ENCODE peak calls at places on chromosomes 2 and 18, in ten cellular contexts. One of them, this sample, is unnamed.

GRCh38 chr18:38369772-38370690 is 804.4 kb upstream of the CELF4 start:
- ATAC-seq in foreskin keratinocyte: peak; percentile 61
- ATAC-seq in T-helper 17 cell: no peak
- ATAC-seq in activated CD8-positive, alpha-beta T cell treated with anti-CD3 and anti-CD28 coated beads for 36 hours: no peak
- ATAC-seq in left ventricle myocardium superior: no peak
- ATAC-seq in stimulated activated naive B cell treated with anti-CD40 and anti-IgM and Interleukin-4, amounts not matched to agents 10 μg/mL and 1 μg/mL and 100 μg/mL, for 72 hours: no peak
- ATAC-seq in CD4-positive, alpha-beta T cell: no peak
- ATAC-seq in stimulated activated naive CD8-positive, alpha-beta T cell treated with anti-CD3 and anti-CD28 coated beads, Interleukin-15, amount 100 ng/mL, for 72 hours: no peak
- ATAC-seq in esophagus mucosa: no peak
- ATAC-seq in central memory CD8-positive, alpha-beta T cell: no peak
- ATAC-seq in this sample: no peak

GRCh38 chr2:149470046-149470445 is 117.5 kb downstream of the MMADHC start:
- ATAC-seq in foreskin keratinocyte: no peak
- ATAC-seq in T-helper 17 cell: no peak
- ATAC-seq in activated CD8-positive, alpha-beta T cell treated with anti-CD3 and anti-CD28 coated beads for 36 hours: no peak
- ATAC-seq in left ventricle myocardium superior: no peak
- ATAC-seq in stimulated activated naive B cell treated with anti-CD40 and anti-IgM and Interleukin-4, amounts not matched to agents 10 μg/mL and 1 μg/mL and 100 μg/mL, for 72 hours: no peak
- ATAC-seq in CD4-positive, alpha-beta T cell: no peak
- ATAC-seq in stimulated activated naive CD8-positive, alpha-beta T cell treated with anti-CD3 and anti-CD28 coated beads, Interleukin-15, amount 100 ng/mL, for 72 hours: no peak
- ATAC-seq in esophagus mucosa: no peak
- ATAC-seq in central memory CD8-positive, alpha-beta T cell: no peak
- ATAC-seq in this sample: no peak

GRCh38 chr18:37274309-37274987 is 291.1 kb downstream of the CELF4 start:
- ATAC-seq in foreskin keratinocyte: peak; percentile 16
- ATAC-seq in T-helper 17 cell: no peak
- ATAC-seq in activated CD8-positive, alpha-beta T cell treated with anti-CD3 and anti-CD28 coated beads for 36 hours: no peak
- ATAC-seq in left ventricle myocardium superior: no peak
- ATAC-seq in stimulated activated naive B cell treated with anti-CD40 and anti-IgM and Interleukin-4, amounts not matched to agents 10 μg/mL and 1 μg/mL and 100 μg/mL, for 72 hours: no peak
- ATAC-seq in CD4-positive, alpha-beta T cell: no peak
- ATAC-seq in stimulated activated naive CD8-positive, alpha-beta T cell treated with anti-CD3 and anti-CD28 coated beads, Interleukin-15, amount 100 ng/mL, for 72 hours: no peak
- ATAC-seq in esophagus mucosa: no peak
- ATAC-seq in central memory CD8-positive, alpha-beta T cell: no peak
- ATAC-seq in this sample: no peak

GRCh38 chr2:170284205-170284604 is 106.3 kb downstream of the MYO3B start:
- ATAC-seq in foreskin keratinocyte: no peak
- ATAC-seq in T-helper 17 cell: no peak
- ATAC-seq in activated CD8-positive, alpha-beta T cell treated with anti-CD3 and anti-CD28 coated beads for 36 hours: no peak
- ATAC-seq in left ventricle myocardium superior: no peak
- ATAC-seq in stimulated activated naive B cell treated with anti-CD40 and anti-IgM and Interleukin-4, amounts not matched to agents 10 μg/mL and 1 μg/mL and 100 μg/mL, for 72 hours: no peak
- ATAC-seq in CD4-positive, alpha-beta T cell: no peak
- ATAC-seq in stimulated activated naive CD8-positive, alpha-beta T cell treated with anti-CD3 and anti-CD28 coated beads, Interleukin-15, amount 100 ng/mL, for 72 hours: no peak
- ATAC-seq in esophagus mucosa: no peak
- ATAC-seq in central memory CD8-positive, alpha-beta T cell: no peak
- ATAC-seq in this sample: no peak

GRCh38 chr2:43754180-43754579 is 19.7 kb upstream of the DYNC2LI1 start:
- ATAC-seq in foreskin keratinocyte: no peak
- ATAC-seq in T-helper 17 cell: no peak
- ATAC-seq in activated CD8-positive, alpha-beta T cell treated with anti-CD3 and anti-CD28 coated beads for 36 hours: no peak
- ATAC-seq in left ventricle myocardium superior: peak; percentile 38
- ATAC-seq in stimulated activated naive B cell treated with anti-CD40 and anti-IgM and Interleukin-4, amounts not matched to agents 10 μg/mL and 1 μg/mL and 100 μg/mL, for 72 hours: no peak
- ATAC-seq in CD4-positive, alpha-beta T cell: no peak
- ATAC-seq in stimulated activated naive CD8-positive, alpha-beta T cell treated with anti-CD3 and anti-CD28 coated beads, Interleukin-15, amount 100 ng/mL, for 72 hours: no peak
- ATAC-seq in esophagus mucosa: no peak
- ATAC-seq in central memory CD8-positive, alpha-beta T cell: no peak
- ATAC-seq in this sample: no peak

GRCh38 chr2:30115141-30115980 is 31.4 kb upstream of the YPEL5 start:
- ATAC-seq in foreskin keratinocyte: peak; percentile 55
- ATAC-seq in T-helper 17 cell: no peak
- ATAC-seq in activated CD8-positive, alpha-beta T cell treated with anti-CD3 and anti-CD28 coated beads for 36 hours: peak; percentile 69
- ATAC-seq in left ventricle myocardium superior: peak; percentile 92
- ATAC-seq in stimulated activated naive B cell treated with anti-CD40 and anti-IgM and Interleukin-4, amounts not matched to agents 10 μg/mL and 1 μg/mL and 100 μg/mL, for 72 hours: peak; percentile 58
- ATAC-seq in CD4-positive, alpha-beta T cell: peak; percentile 54
- ATAC-seq in stimulated activated naive CD8-positive, alpha-beta T cell treated with anti-CD3 and anti-CD28 coated beads, Interleukin-15, amount 100 ng/mL, for 72 hours: peak; percentile 60
- ATAC-seq in esophagus mucosa: peak; percentile 77
- ATAC-seq in central memory CD8-positive, alpha-beta T cell: no peak
- ATAC-seq in this sample: peak; percentile 80

GRCh38 chr18:27363918-27364317 is 178.8 kb upstream of the CHST9 start:
- ATAC-seq in foreskin keratinocyte: peak; percentile 63
- ATAC-seq in T-helper 17 cell: no peak
- ATAC-seq in activated CD8-positive, alpha-beta T cell treated with anti-CD3 and anti-CD28 coated beads for 36 hours: no peak
- ATAC-seq in left ventricle myocardium superior: no peak
- ATAC-seq in stimulated activated naive B cell treated with anti-CD40 and anti-IgM and Interleukin-4, amounts not matched to agents 10 μg/mL and 1 μg/mL and 100 μg/mL, for 72 hours: no peak
- ATAC-seq in CD4-positive, alpha-beta T cell: no peak
- ATAC-seq in stimulated activated naive CD8-positive, alpha-beta T cell treated with anti-CD3 and anti-CD28 coated beads, Interleukin-15, amount 100 ng/mL, for 72 hours: no peak
- ATAC-seq in esophagus mucosa: no peak
- ATAC-seq in central memory CD8-positive, alpha-beta T cell: no peak
- ATAC-seq in this sample: peak; percentile 64

GRCh38 chr2:112482309-112483046 is 522 bp downstream of the TTL start:
- ATAC-seq in foreskin keratinocyte: peak; percentile 27
- ATAC-seq in T-helper 17 cell: peak; percentile 22
- ATAC-seq in activated CD8-positive, alpha-beta T cell treated with anti-CD3 and anti-CD28 coated beads for 36 hours: peak; percentile 4
- ATAC-seq in left ventricle myocardium superior: peak; percentile 9
- ATAC-seq in stimulated activated naive B cell treated with anti-CD40 and anti-IgM and Interleukin-4, amounts not matched to agents 10 μg/mL and 1 μg/mL and 100 μg/mL, for 72 hours: peak; percentile 29
- ATAC-seq in CD4-positive, alpha-beta T cell: no peak
- ATAC-seq in stimulated activated naive CD8-positive, alpha-beta T cell treated with anti-CD3 and anti-CD28 coated beads, Interleukin-15, amount 100 ng/mL, for 72 hours: peak; percentile 31
- ATAC-seq in esophagus mucosa: peak; percentile 30
- ATAC-seq in central memory CD8-positive, alpha-beta T cell: no peak
- ATAC-seq in this sample: peak; percentile 15

GRCh38 chr18:44061438-44061837 is 619.2 kb upstream of the SETBP1 start:
- ATAC-seq in foreskin keratinocyte: no peak
- ATAC-seq in T-helper 17 cell: no peak
- ATAC-seq in activated CD8-positive, alpha-beta T cell treated with anti-CD3 and anti-CD28 coated beads for 36 hours: no peak
- ATAC-seq in left ventricle myocardium superior: no peak
- ATAC-seq in stimulated activated naive B cell treated with anti-CD40 and anti-IgM and Interleukin-4, amounts not matched to agents 10 μg/mL and 1 μg/mL and 100 μg/mL, for 72 hours: no peak
- ATAC-seq in CD4-positive, alpha-beta T cell: no peak
- ATAC-seq in stimulated activated naive CD8-positive, alpha-beta T cell treated with anti-CD3 and anti-CD28 coated beads, Interleukin-15, amount 100 ng/mL, for 72 hours: no peak
- ATAC-seq in esophagus mucosa: no peak
- ATAC-seq in central memory CD8-positive, alpha-beta T cell: no peak
- ATAC-seq in this sample: no peak

GRCh38 chr2:60925994-60926750 is 44.8 kb downstream of the REL start:
- ATAC-seq in foreskin keratinocyte: no peak
- ATAC-seq in T-helper 17 cell: no peak
- ATAC-seq in activated CD8-positive, alpha-beta T cell treated with anti-CD3 and anti-CD28 coated beads for 36 hours: no peak
- ATAC-seq in left ventricle myocardium superior: no peak
- ATAC-seq in stimulated activated naive B cell treated with anti-CD40 and anti-IgM and Interleukin-4, amounts not matched to agents 10 μg/mL and 1 μg/mL and 100 μg/mL, for 72 hours: no peak
- ATAC-seq in CD4-positive, alpha-beta T cell: no peak
- ATAC-seq in stimulated activated naive CD8-positive, alpha-beta T cell treated with anti-CD3 and anti-CD28 coated beads, Interleukin-15, amount 100 ng/mL, for 72 hours: no peak
- ATAC-seq in esophagus mucosa: peak; percentile 84
- ATAC-seq in central memory CD8-positive, alpha-beta T cell: no peak
- ATAC-seq in this sample: no peak

GRCh38 chr2:180015951-180016709 is 9.0 kb upstream of the CWC22 start:
- ATAC-seq in foreskin keratinocyte: peak; percentile 72
- ATAC-seq in T-helper 17 cell: no peak
- ATAC-seq in activated CD8-positive, alpha-beta T cell treated with anti-CD3 and anti-CD28 coated beads for 36 hours: no peak
- ATAC-seq in left ventricle myocardium superior: no peak
- ATAC-seq in stimulated activated naive B cell treated with anti-CD40 and anti-IgM and Interleukin-4, amounts not matched to agents 10 μg/mL and 1 μg/mL and 100 μg/mL, for 72 hours: no peak
- ATAC-seq in CD4-positive, alpha-beta T cell: no peak
- ATAC-seq in stimulated activated naive CD8-positive, alpha-beta T cell treated with anti-CD3 and anti-CD28 coated beads, Interleukin-15, amount 100 ng/mL, for 72 hours: no peak
- ATAC-seq in esophagus mucosa: peak; percentile 51
- ATAC-seq in central memory CD8-positive, alpha-beta T cell: no peak
- ATAC-seq in this sample: peak; percentile 81

GRCh38 chr18:36078751-36079529 is 11.6 kb upstream of the RPRD1A start:
- ATAC-seq in foreskin keratinocyte: no peak
- ATAC-seq in T-helper 17 cell: no peak
- ATAC-seq in activated CD8-positive, alpha-beta T cell treated with anti-CD3 and anti-CD28 coated beads for 36 hours: no peak
- ATAC-seq in left ventricle myocardium superior: no peak
- ATAC-seq in stimulated activated naive B cell treated with anti-CD40 and anti-IgM and Interleukin-4, amounts not matched to agents 10 μg/mL and 1 μg/mL and 100 μg/mL, for 72 hours: no peak
- ATAC-seq in CD4-positive, alpha-beta T cell: no peak
- ATAC-seq in stimulated activated naive CD8-positive, alpha-beta T cell treated with anti-CD3 and anti-CD28 coated beads, Interleukin-15, amount 100 ng/mL, for 72 hours: no peak
- ATAC-seq in esophagus mucosa: no peak
- ATAC-seq in central memory CD8-positive, alpha-beta T cell: no peak
- ATAC-seq in this sample: no peak

GRCh38 chr2:170255137-170255536 is 77.2 kb downstream of the MYO3B start:
- ATAC-seq in foreskin keratinocyte: no peak
- ATAC-seq in T-helper 17 cell: no peak
- ATAC-seq in activated CD8-positive, alpha-beta T cell treated with anti-CD3 and anti-CD28 coated beads for 36 hours: no peak
- ATAC-seq in left ventricle myocardium superior: no peak
- ATAC-seq in stimulated activated naive B cell treated with anti-CD40 and anti-IgM and Interleukin-4, amounts not matched to agents 10 μg/mL and 1 μg/mL and 100 μg/mL, for 72 hours: no peak
- ATAC-seq in CD4-positive, alpha-beta T cell: no peak
- ATAC-seq in stimulated activated naive CD8-positive, alpha-beta T cell treated with anti-CD3 and anti-CD28 coated beads, Interleukin-15, amount 100 ng/mL, for 72 hours: no peak
- ATAC-seq in esophagus mucosa: no peak
- ATAC-seq in central memory CD8-positive, alpha-beta T cell: no peak
- ATAC-seq in this sample: no peak

GRCh38 chr2:119234021-119235019 is 10.7 kb downstream of the STEAP3 start:
- ATAC-seq in foreskin keratinocyte: peak; percentile 7
- ATAC-seq in T-helper 17 cell: no peak
- ATAC-seq in activated CD8-positive, alpha-beta T cell treated with anti-CD3 and anti-CD28 coated beads for 36 hours: peak; percentile 45
- ATAC-seq in left ventricle myocardium superior: peak; percentile 51
- ATAC-seq in stimulated activated naive B cell treated with anti-CD40 and anti-IgM and Interleukin-4, amounts not matched to agents 10 μg/mL and 1 μg/mL and 100 μg/mL, for 72 hours: peak; percentile 24
- ATAC-seq in CD4-positive, alpha-beta T cell: no peak
- ATAC-seq in stimulated activated naive CD8-positive, alpha-beta T cell treated with anti-CD3 and anti-CD28 coated beads, Interleukin-15, amount 100 ng/mL, for 72 hours: peak; percentile 32
- ATAC-seq in esophagus mucosa: peak; percentile 62
- ATAC-seq in central memory CD8-positive, alpha-beta T cell: no peak
- ATAC-seq in this sample: peak; percentile 81

This sample was measured in SK-N-SH treated with all-trans-retinoic acid at 6 μM for 48 hours.